ENCODE peak calls at places on chromosome 2, in nine cellular contexts. U, A, E, J, F, X, C, H and D are unnamed samples.

GRCh38 chr2:143399679-143400078 is 270.5 kb downstream of the ARHGAP15 start:
- DNase-seq in U (no peak), A (no peak), E (no peak), J (no peak), F (no peak), X (peak; percentile 57), C (no peak), H (no peak), D (no peak)

GRCh38 chr2:75416420-75417342 is 144.1 kb downstream of the EVA1A start:
- DNase-seq in U (no peak), A (no peak), E (no peak), J (peak; percentile 21), F (no peak), X (no peak), C (no peak), H (no peak), D (no peak)

GRCh38 chr2:9107168-9108025 is 99.2 kb upstream of the ASAP2 start:
- DNase-seq in U (no peak), A (no peak), E (peak; percentile 29), J (no peak), F (no peak), X (no peak), C (no peak), H (no peak), D (no peak)

GRCh38 chr2:67790622-67791021 is 272.2 kb downstream of the C1D start:
- DNase-seq in U (peak; percentile 87), A (peak; percentile 90), E (no peak), J (no peak), F (no peak), X (peak; percentile 84), C (no peak), H (no peak), D (peak; percentile 88)

GRCh38 chr2:9258953-9259399 is 52.4 kb downstream of the ASAP2 start:
- DNase-seq in U (no peak), A (no peak), E (no peak), J (no peak), F (no peak), X (no peak), C (no peak), H (no peak), D (no peak)

GRCh38 chr2:220553150-220553549 is 925.7 kb downstream of the SLC4A3 start:
- DNase-seq in U (no peak), A (peak; percentile 34), E (no peak), J (no peak), F (no peak), X (peak; percentile 21), C (no peak), H (no peak), D (peak; percentile 33)

GRCh38 chr2:224405841-224406370 is 4.0 kb upstream of the FAM124B start:
- DNase-seq in U (no peak), A (no peak), E (no peak), J (no peak), F (no peak), X (no peak), C (no peak), H (no peak), D (no peak)

GRCh38 chr2:144550916-144551315 is 31.0 kb upstream of the ZEB2 start:
- DNase-seq in U (no peak), A (no peak), E (no peak), J (no peak), F (no peak), X (peak; percentile 82), C (no peak), H (no peak), D (no peak)

GRCh38 chr2:200708951-200709350 is 102.8 kb upstream of the BZW1 start:
- DNase-seq in U (no peak), A (no peak), E (no peak), J (no peak), F (no peak), X (no peak), C (no peak), H (no peak), D (no peak)